ENCODE peak calls at places on chromosome 15, in seven cellular contexts. S, G, I, T, W, J and A are unnamed samples.

GRCh38 chr15:41566121-41566885 is 7.3 kb downstream of the TYRO3 start:
- DNase-seq in S (no peak), G (no peak), I (no peak), T (no peak), W (no peak), J (no peak), A (no peak)

GRCh38 chr15:48777645-48778337 is 33.1 kb downstream of the CEP152 start:
- DNase-seq in S (no peak), G (no peak), I (no peak), T (peak), W (no peak), J (no peak), A (no peak)

GRCh38 chr15:79431636-79432344 is at the start of gene MINAR1:
- DNase-seq in S (no peak), G (no peak), I (no peak), T (peak), W (no peak), J (no peak), A (no peak)

GRCh38 chr15:44738340-44738984 is 2.1 kb downstream of the TRIM69 start:
- DNase-seq in S (peak), G (peak), I (peak), T (peak), W (no peak), J (no peak), A (no peak)

GRCh38 chr15:23687143-23687470 is at the start of gene NDN:
- DNase-seq in S (no peak), G (no peak), I (no peak), T (peak), W (no peak), J (no peak), A (no peak)

GRCh38 chr15:41660235-41661077 is at the start of gene MGA:
- DNase-seq in S (peak), G (peak), I (peak), T (peak), W (peak), J (peak), A (peak)

GRCh38 chr15:60972866-60973265 is 256.2 kb downstream of the RORA start:
- DNase-seq in S (peak), G (no peak), I (peak), T (peak), W (no peak), J (no peak), A (no peak)

GRCh38 chr15:60865507-60865906 is 363.6 kb downstream of the RORA start:
- DNase-seq in S (no peak), G (no peak), I (no peak), T (peak), W (no peak), J (no peak), A (no peak)

GRCh38 chr15:25643120-25643519 is 204.3 kb upstream of the UBE3A start:
- DNase-seq in S (no peak), G (no peak), I (no peak), T (no peak), W (no peak), J (no peak), A (no peak)

GRCh38 chr15:62068071-62068786 is 1.5 kb downstream of the C2CD4A start:
- DNase-seq in S (no peak), G (peak), I (no peak), T (peak), W (no peak), J (no peak), A (peak)

GRCh38 chr15:78044407-78045155 is 32.9 kb downstream of the TBC1D2B start:
- DNase-seq in S (no peak), G (peak), I (no peak), T (no peak), W (no peak), J (no peak), A (no peak)

GRCh38 chr15:85473455-85473854 is 93.1 kb downstream of the AKAP13 start:
- DNase-seq in S (no peak), G (no peak), I (no peak), T (peak), W (no peak), J (no peak), A (no peak)

GRCh38 chr15:40999190-40999589 is 45.9 kb downstream of the CHAC1 start:
- DNase-seq in S (peak), G (no peak), I (no peak), T (peak), W (no peak), J (no peak), A (no peak)

GRCh38 chr15:64681424-64682024 is 93.9 kb downstream of the RBPMS2 start:
- DNase-seq in S (no peak), G (no peak), I (peak), T (peak), W (no peak), J (no peak), A (no peak)

GRCh38 chr15:92809064-92809879 is 90.9 kb upstream of the CHD2 start:
- DNase-seq in S (peak), G (peak), I (peak), T (peak), W (peak), J (peak), A (peak)

GRCh38 chr15:68184616-68185470 is 20.3 kb downstream of the CALML4 start:
- DNase-seq in S (no peak), G (no peak), I (no peak), T (no peak), W (no peak), J (no peak), A (no peak)

GRCh38 chr15:69666921-69667811 is 214.5 kb downstream of the RPLP1 start:
- DNase-seq in S (no peak), G (no peak), I (no peak), T (no peak), W (no peak), J (no peak), A (no peak)

GRCh38 chr15:100060276-100060926 is 281.4 kb downstream of the ADAMTS17 start:
- DNase-seq in S (no peak), G (no peak), I (no peak), T (peak), W (no peak), J (no peak), A (no peak)

GRCh38 chr15:39199076-39199475 is 381.8 kb upstream of the THBS1 start:
- DNase-seq in S (no peak), G (no peak), I (no peak), T (no peak), W (no peak), J (no peak), A (no peak)